ENCODE peak calls at places on chromosomes 16 and 17, in eight cellular contexts. R is IMR-90, K is body of pancreas, E is HCT116, W is ovary, S is transverse colon, Z is esophagus squamous epithelium, P is uterus. N is an unnamed sample.

GRCh38 chr17:63911657-63912100 is 621 bp upstream of the CSHL1 start:
- DNase-seq in R (peak; percentile 8), K (peak; percentile 34), E (peak; percentile 16), W (peak; percentile 61), S (peak; percentile 44), Z (no peak), P (peak; percentile 31), N (no peak)

GRCh38 chr17:37671028-37671812 is 28.0 kb upstream of the DDX52 start:
- DNase-seq in R (no peak), K (no peak), E (no peak), W (no peak), S (peak; percentile 68), Z (no peak), P (no peak), N (no peak)

GRCh38 chr17:3919123-3919624 is 2.9 kb upstream of the P2RX1 start:
- DNase-seq in R (no peak), K (no peak), E (no peak), W (no peak), S (no peak), Z (no peak), P (no peak), N (no peak)

GRCh38 chr17:5283531-5284315 is 1.6 kb downstream of the RABEP1 start:
- DNase-seq in R (peak; percentile 19), K (no peak), E (no peak), W (no peak), S (no peak), Z (no peak), P (no peak), N (peak; percentile 55)

GRCh38 chr17:19461139-19461538 is 50.1 kb downstream of the RNF112 start:
- DNase-seq in R (no peak), K (no peak), E (no peak), W (no peak), S (no peak), Z (no peak), P (peak; percentile 11), N (no peak)

GRCh38 chr16:84738255-84739038 is 38.6 kb downstream of the USP10 start:
- DNase-seq in R (peak; percentile 70), K (peak; percentile 82), E (peak; percentile 85), W (peak; percentile 66), S (peak; percentile 91), Z (no peak), P (peak; percentile 78), N (peak; percentile 91)

GRCh38 chr17:50127661-50128361 is 2.1 kb downstream of the SAMD14 start:
- DNase-seq in R (peak; percentile 45), K (no peak), E (no peak), W (no peak), S (no peak), Z (no peak), P (no peak), N (no peak)

GRCh38 chr16:80875616-80876015 is 71.2 kb upstream of the CDYL2 start:
- DNase-seq in R (no peak), K (peak; percentile 4), E (no peak), W (no peak), S (no peak), Z (no peak), P (no peak), N (no peak)

GRCh38 chr16:49519008-49519656 is 145.5 kb downstream of the C16orf78 start:
- DNase-seq in R (no peak), K (no peak), E (no peak), W (no peak), S (no peak), Z (no peak), P (no peak), N (no peak)

GRCh38 chr17:74339537-74340195 is 13.6 kb downstream of the KIF19 start:
- DNase-seq in R (no peak), K (no peak), E (no peak), W (no peak), S (no peak), Z (no peak), P (no peak), N (no peak)

GRCh38 chr17:67223924-67224323 is 21.1 kb downstream of the HELZ start:
- DNase-seq in R (no peak), K (no peak), E (no peak), W (no peak), S (no peak), Z (no peak), P (no peak), N (peak; percentile 31)

GRCh38 chr17:72734611-72735010 is 357.9 kb downstream of the SLC39A11 start:
- DNase-seq in R (no peak), K (no peak), E (no peak), W (no peak), S (no peak), Z (no peak), P (no peak), N (no peak)

GRCh38 chr16:90047714-90048346 is 28.6 kb upstream of the DBNDD1 start:
- DNase-seq in R (no peak), K (no peak), E (no peak), W (peak; percentile 78), S (no peak), Z (no peak), P (peak; percentile 41), N (peak; percentile 20)

GRCh38 chr17:61152898-61153297 is 246.7 kb upstream of the TBX2 start:
- DNase-seq in R (no peak), K (no peak), E (no peak), W (no peak), S (no peak), Z (no peak), P (no peak), N (no peak)

GRCh38 chr16:30567160-30567990 is 4.1 kb downstream of the ZNF688 start:
- DNase-seq in R (peak; percentile 27), K (peak; percentile 35), E (no peak), W (no peak), S (no peak), Z (no peak), P (no peak), N (no peak)

GRCh38 chr16:1778200-1779179 is 3.9 kb downstream of the SPSB3 start:
- DNase-seq in R (no peak), K (no peak), E (no peak), W (no peak), S (peak; percentile 10), Z (no peak), P (no peak), N (no peak)
- TF ChIP-seq POLR2A in R (no peak), K (no peak), E (peak; percentile 49), W (no peak), S (no peak), Z (no peak), P (no peak), N (no peak)

GRCh38 chr17:44223574-44224046 is 4.1 kb upstream of the UBTF start:
- DNase-seq in R (peak; percentile 65), K (peak; percentile 93), E (no peak), W (peak; percentile 47), S (peak; percentile 62), Z (no peak), P (peak; percentile 62), N (no peak)

GRCh38 chr17:44222112-44222869 is 2.8 kb upstream of the UBTF start:
- DNase-seq in R (peak; percentile 66), K (peak; percentile 82), E (peak; percentile 70), W (peak; percentile 80), S (peak; percentile 83), Z (no peak), P (peak; percentile 85), N (peak; percentile 90)

GRCh38 chr17:44220211-44221071 is 966 bp upstream of the UBTF start:
- DNase-seq in R (peak; percentile 44), K (peak; percentile 69), E (no peak), W (peak; percentile 72), S (peak; percentile 42), Z (no peak), P (no peak), N (peak; percentile 86)

GRCh38 chr17:44221072-44221861 is 1.8 kb upstream of the UBTF start:
- DNase-seq in R (peak; percentile 81), K (peak; percentile 84), E (no peak), W (peak; percentile 79), S (peak; percentile 79), Z (no peak), P (peak; percentile 72), N (peak; percentile 89)

DNA sequence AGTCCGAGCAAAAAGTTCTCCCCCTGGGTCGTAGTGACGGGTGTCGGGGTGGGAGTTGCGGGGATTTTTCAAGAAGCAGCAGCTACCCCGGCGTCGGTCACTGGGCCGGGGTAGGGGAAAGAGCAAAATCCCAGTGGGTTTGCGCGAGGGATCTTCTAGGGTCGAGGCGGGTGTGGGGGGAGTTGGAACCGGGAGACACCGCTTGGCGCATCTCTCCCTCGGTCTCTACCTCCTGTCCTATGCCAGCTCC is 2.3 kb upstream of the UBTF start:
- DNase-seq in R (no peak), K (no peak), E (no peak), W (no peak), S (no peak), Z (no peak), P (no peak), N (no peak)
- TF ChIP-seq POLR2A in R (no peak), K (no peak), E (peak; percentile 26), W (no peak), S (no peak), Z (no peak), P (no peak), N (peak; percentile 95)

GRCh38 chr17:45148183-45149036 is at the start of gene HEXIM1:
- DNase-seq in R (peak; percentile 99), K (peak; percentile 100), E (peak; percentile 99), W (peak; percentile 99), S (peak; percentile 99), Z (peak; percentile 96), P (peak; percentile 99), N (peak; percentile 100)

GRCh38 chr17:45146166-45146565 is 2.1 kb upstream of the HEXIM1 start:
- DNase-seq in R (no peak), K (no peak), E (no peak), W (peak; percentile 54), S (no peak), Z (no peak), P (no peak), N (no peak)

GRCh38 chr17:45146616-45147101 is 1.6 kb upstream of the HEXIM1 start:
- DNase-seq in R (peak; percentile 82), K (peak; percentile 71), E (no peak), W (no peak), S (peak; percentile 74), Z (no peak), P (peak; percentile 67), N (peak; percentile 74)

GRCh38 chr17:45147581-45148182 is 593 bp upstream of the HEXIM1 start:
- DNase-seq in R (peak; percentile 97), K (peak; percentile 87), E (peak; percentile 95), W (peak; percentile 90), S (peak; percentile 82), Z (no peak), P (peak; percentile 89), N (peak; percentile 97)

DNA sequence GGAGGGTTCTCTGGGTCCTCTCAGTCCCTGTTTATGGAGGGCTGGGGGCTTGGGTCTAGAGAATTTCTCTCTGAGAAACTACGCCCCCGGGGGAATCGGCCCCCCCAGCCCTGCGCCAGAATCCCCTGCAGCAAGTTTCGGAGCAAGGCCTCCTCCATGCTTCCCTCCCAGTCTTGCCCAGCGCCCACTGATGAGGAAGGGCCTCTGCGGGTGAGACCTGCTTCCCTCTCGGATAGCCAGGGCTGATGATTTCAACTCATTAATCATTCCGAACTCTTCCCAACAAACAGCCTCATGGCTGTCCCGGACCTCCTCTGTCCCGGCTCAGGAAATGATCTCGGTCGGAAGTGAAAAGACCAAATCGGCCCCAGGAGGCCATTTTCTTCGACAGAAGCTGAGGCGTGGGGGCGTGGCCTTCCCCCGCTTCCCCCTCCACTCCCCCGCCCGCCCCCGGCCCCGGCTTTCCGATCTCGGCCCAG is 1.1 kb upstream of the HEXIM1 start:
- DNase-seq in R (peak; percentile 62), K (peak; percentile 76), E (no peak), W (peak; percentile 75), S (no peak), Z (no peak), P (no peak), N (peak; percentile 92)
- TF ChIP-seq POLR2A in R (no peak), K (no peak), E (peak; percentile 64), W (no peak), S (no peak), Z (peak; percentile 10), P (peak; percentile 3), N (peak; percentile 20)

GRCh38 chr17:77319211-77320031 is 178.7 kb downstream of the SEC14L1 start:
- DNase-seq in R (peak; percentile 86), K (peak; percentile 83), E (peak; percentile 85), W (peak; percentile 69), S (peak; percentile 94), Z (no peak), P (peak; percentile 88), N (peak; percentile 39)
- TF ChIP-seq POLR2A in R (peak; percentile 41), K (peak; percentile 61), E (peak; percentile 78), W (no peak), S (peak; percentile 88), Z (peak; percentile 69), P (peak; percentile 22), N (peak; percentile 43)